ENCODE peak calls at places on chromosome 17, in six cellular contexts. One of them, this sample, is unnamed.

GRCh38 chr17:74148446-74148845 is 55.0 kb upstream of the RPL38 start:
- DNase-seq in skeletal muscle cell: no peak
- DNase-seq in pulmonary artery endothelial cell: no peak
- DNase-seq in stimulated activated CD8-positive, alpha-beta memory T cell treated with anti-CD3 and anti-CD28 coated beads, Interleukin-7, amount 100 ng/mL, for 1 hour: no peak
- DNase-seq in neural crest cell: no peak
- DNase-seq in stimulated activated CD4-positive, alpha-beta T cell treated with anti-CD3 and anti-CD28 coated beads, Interleukin-1b, Interleukin-23, amount 100 ng/mL, for 1 hour: no peak
- DNase-seq in this sample: no peak

GRCh38 chr17:49881054-49881402 is 33.2 kb upstream of the TAC4 start:
- DNase-seq in neural crest cell: no peak
- DNase-seq in stimulated activated CD4-positive, alpha-beta T cell treated with anti-CD3 and anti-CD28 coated beads, Interleukin-1b, Interleukin-23, amount 100 ng/mL, for 1 hour: no peak
- DNase-seq in pulmonary artery endothelial cell: no peak
- DNase-seq in stimulated activated CD8-positive, alpha-beta memory T cell treated with anti-CD3 and anti-CD28 coated beads, Interleukin-7, amount 100 ng/mL, for 1 hour: no peak
- DNase-seq in skeletal muscle cell: no peak
- DNase-seq in this sample: no peak

GRCh38 chr17:56309897-56310296 is 156.6 kb downstream of the ANKFN1 start:
- DNase-seq in neural crest cell: no peak
- DNase-seq in pulmonary artery endothelial cell: no peak
- DNase-seq in skeletal muscle cell: peak; percentile 79
- DNase-seq in stimulated activated CD4-positive, alpha-beta T cell treated with anti-CD3 and anti-CD28 coated beads, Interleukin-1b, Interleukin-23, amount 100 ng/mL, for 1 hour: no peak
- DNase-seq in stimulated activated CD8-positive, alpha-beta memory T cell treated with anti-CD3 and anti-CD28 coated beads, Interleukin-7, amount 100 ng/mL, for 1 hour: no peak
- DNase-seq in this sample: no peak

GRCh38 chr17:15122857-15123256 is 142.3 kb downstream of the PMP22 start:
- DNase-seq in skeletal muscle cell: peak; percentile 43
- DNase-seq in neural crest cell: no peak
- DNase-seq in pulmonary artery endothelial cell: no peak
- DNase-seq in stimulated activated CD4-positive, alpha-beta T cell treated with anti-CD3 and anti-CD28 coated beads, Interleukin-1b, Interleukin-23, amount 100 ng/mL, for 1 hour: no peak
- DNase-seq in stimulated activated CD8-positive, alpha-beta memory T cell treated with anti-CD3 and anti-CD28 coated beads, Interleukin-7, amount 100 ng/mL, for 1 hour: no peak
- DNase-seq in this sample: no peak

GRCh38 chr17:28230011-28230410 is 89.0 kb upstream of the TMEM97 start:
- DNase-seq in pulmonary artery endothelial cell: no peak
- DNase-seq in skeletal muscle cell: no peak
- DNase-seq in stimulated activated CD8-positive, alpha-beta memory T cell treated with anti-CD3 and anti-CD28 coated beads, Interleukin-7, amount 100 ng/mL, for 1 hour: no peak
- DNase-seq in stimulated activated CD4-positive, alpha-beta T cell treated with anti-CD3 and anti-CD28 coated beads, Interleukin-1b, Interleukin-23, amount 100 ng/mL, for 1 hour: no peak
- DNase-seq in neural crest cell: no peak
- DNase-seq in this sample: no peak

GRCh38 chr17:62676952-62677596 is 49.6 kb downstream of the MRC2 start:
- DNase-seq in stimulated activated CD4-positive, alpha-beta T cell treated with anti-CD3 and anti-CD28 coated beads, Interleukin-1b, Interleukin-23, amount 100 ng/mL, for 1 hour: no peak
- DNase-seq in stimulated activated CD8-positive, alpha-beta memory T cell treated with anti-CD3 and anti-CD28 coated beads, Interleukin-7, amount 100 ng/mL, for 1 hour: no peak
- DNase-seq in skeletal muscle cell: no peak
- DNase-seq in neural crest cell: no peak
- DNase-seq in pulmonary artery endothelial cell: no peak
- DNase-seq in this sample: no peak

GRCh38 chr17:83041305-83041704 is 38.1 kb upstream of the METRNL start:
- DNase-seq in stimulated activated CD4-positive, alpha-beta T cell treated with anti-CD3 and anti-CD28 coated beads, Interleukin-1b, Interleukin-23, amount 100 ng/mL, for 1 hour: no peak
- DNase-seq in stimulated activated CD8-positive, alpha-beta memory T cell treated with anti-CD3 and anti-CD28 coated beads, Interleukin-7, amount 100 ng/mL, for 1 hour: no peak
- DNase-seq in neural crest cell: no peak
- DNase-seq in pulmonary artery endothelial cell: no peak
- DNase-seq in skeletal muscle cell: no peak
- DNase-seq in this sample: no peak

GRCh38 chr17:39235555-39236221 is 9.9 kb upstream of the STAC2 start:
- DNase-seq in stimulated activated CD4-positive, alpha-beta T cell treated with anti-CD3 and anti-CD28 coated beads, Interleukin-1b, Interleukin-23, amount 100 ng/mL, for 1 hour: no peak
- DNase-seq in neural crest cell: no peak
- DNase-seq in stimulated activated CD8-positive, alpha-beta memory T cell treated with anti-CD3 and anti-CD28 coated beads, Interleukin-7, amount 100 ng/mL, for 1 hour: no peak
- DNase-seq in skeletal muscle cell: no peak
- DNase-seq in pulmonary artery endothelial cell: peak; percentile 15
- DNase-seq in this sample: peak; percentile 86

GRCh38 chr17:2892305-2892971 is 96.2 kb downstream of the RAP1GAP2 start:
- DNase-seq in pulmonary artery endothelial cell: peak; percentile 19
- DNase-seq in neural crest cell: no peak
- DNase-seq in stimulated activated CD4-positive, alpha-beta T cell treated with anti-CD3 and anti-CD28 coated beads, Interleukin-1b, Interleukin-23, amount 100 ng/mL, for 1 hour: no peak
- DNase-seq in skeletal muscle cell: peak; percentile 76
- DNase-seq in stimulated activated CD8-positive, alpha-beta memory T cell treated with anti-CD3 and anti-CD28 coated beads, Interleukin-7, amount 100 ng/mL, for 1 hour: no peak
- DNase-seq in this sample: peak; percentile 18

This sample was measured in T47D.